ENCODE peak calls at places on chromosomes 11 and 22, in eight cellular contexts. One of them, this sample, is unnamed.

GRCh38 chr11:64583296-64584262 is 7.4 kb upstream of the SLC22A12 start:
- DNase-seq in stomach: no peak
- DNase-seq in GM12891: no peak
- DNase-seq in GM12892: no peak
- DNase-seq in H1: no peak
- DNase-seq in spleen: peak; percentile 41
- DNase-seq in Panc1: no peak
- DNase-seq in sigmoid colon: peak; percentile 50
- DNase-seq in this sample: no peak

GRCh38 chr11:12478743-12479142 is 101.4 kb downstream of the PARVA start:
- DNase-seq in H1: no peak
- DNase-seq in stomach: no peak
- DNase-seq in Panc1: no peak
- DNase-seq in sigmoid colon: no peak
- DNase-seq in GM12891: no peak
- DNase-seq in GM12892: no peak
- DNase-seq in spleen: no peak
- DNase-seq in this sample: no peak

GRCh38 chr11:69490516-69490915 is 9.1 kb downstream of the LINC01488 start:
- DNase-seq in sigmoid colon: no peak
- DNase-seq in Panc1: no peak
- DNase-seq in spleen: peak; percentile 39
- DNase-seq in GM12891: no peak
- DNase-seq in stomach: no peak
- DNase-seq in GM12892: no peak
- DNase-seq in H1: no peak
- DNase-seq in this sample: no peak

GRCh38 chr22:20965104-20965887 is 1.8 kb upstream of the AIFM3 start:
- DNase-seq in spleen: peak; percentile 78
- DNase-seq in Panc1: no peak
- DNase-seq in stomach: no peak
- DNase-seq in GM12891: no peak
- DNase-seq in sigmoid colon: no peak
- DNase-seq in H1: peak; percentile 66
- DNase-seq in GM12892: no peak
- DNase-seq in this sample: peak; percentile 51

GRCh38 chr22:17726561-17727243 is 47.6 kb downstream of the BID start:
- DNase-seq in GM12892: no peak
- DNase-seq in Panc1: no peak
- DNase-seq in H1: no peak
- DNase-seq in spleen: no peak
- DNase-seq in GM12891: no peak
- DNase-seq in sigmoid colon: no peak
- DNase-seq in stomach: no peak
- DNase-seq in this sample: no peak

GRCh38 chr11:70005107-70005818 is 72.9 kb upstream of the ANO1 start:
- DNase-seq in stomach: no peak
- DNase-seq in GM12892: no peak
- DNase-seq in H1: no peak
- DNase-seq in GM12891: no peak
- DNase-seq in Panc1: no peak
- DNase-seq in sigmoid colon: no peak
- DNase-seq in spleen: no peak
- DNase-seq in this sample: no peak

GRCh38 chr11:72742522-72743320 is 9.5 kb downstream of the ARAP1 start:
- DNase-seq in GM12892: no peak
- DNase-seq in spleen: peak; percentile 68
- DNase-seq in H1: no peak
- DNase-seq in sigmoid colon: no peak
- DNase-seq in Panc1: no peak
- DNase-seq in GM12891: no peak
- DNase-seq in stomach: no peak
- DNase-seq in this sample: no peak

GRCh38 chr11:16968196-16968595 is 46.0 kb downstream of the PLEKHA7 start:
- DNase-seq in H1: no peak
- DNase-seq in stomach: no peak
- DNase-seq in GM12892: no peak
- DNase-seq in GM12891: no peak
- DNase-seq in spleen: no peak
- DNase-seq in sigmoid colon: no peak
- DNase-seq in Panc1: no peak
- DNase-seq in this sample: no peak

GRCh38 chr11:57323503-57324153 is 1.1 kb downstream of the TNKS1BP1 start:
- DNase-seq in sigmoid colon: no peak
- DNase-seq in GM12891: no peak
- DNase-seq in spleen: no peak
- DNase-seq in GM12892: no peak
- DNase-seq in H1: no peak
- DNase-seq in Panc1: no peak
- DNase-seq in stomach: no peak
- DNase-seq in this sample: no peak

GRCh38 chr11:57322881-57323467 is 1.8 kb downstream of the TNKS1BP1 start:
- DNase-seq in H1: no peak
- DNase-seq in GM12891: no peak
- DNase-seq in sigmoid colon: peak; percentile 60
- DNase-seq in stomach: no peak
- DNase-seq in Panc1: no peak
- DNase-seq in spleen: no peak
- DNase-seq in GM12892: no peak
- DNase-seq in this sample: no peak

GRCh38 chr11:57321388-57321995 is 3.3 kb downstream of the TNKS1BP1 start:
- DNase-seq in H1: no peak
- DNase-seq in spleen: no peak
- DNase-seq in GM12891: no peak
- DNase-seq in Panc1: no peak
- DNase-seq in GM12892: no peak
- DNase-seq in sigmoid colon: peak; percentile 69
- DNase-seq in stomach: peak; percentile 51
- DNase-seq in this sample: no peak

GRCh38 chr11:57320719-57321387 is 3.9 kb downstream of the TNKS1BP1 start:
- DNase-seq in stomach: peak; percentile 70
- DNase-seq in GM12891: no peak
- DNase-seq in sigmoid colon: no peak
- DNase-seq in GM12892: no peak
- DNase-seq in H1: no peak
- DNase-seq in spleen: no peak
- DNase-seq in Panc1: no peak
- DNase-seq in this sample: peak; percentile 50

DNA sequence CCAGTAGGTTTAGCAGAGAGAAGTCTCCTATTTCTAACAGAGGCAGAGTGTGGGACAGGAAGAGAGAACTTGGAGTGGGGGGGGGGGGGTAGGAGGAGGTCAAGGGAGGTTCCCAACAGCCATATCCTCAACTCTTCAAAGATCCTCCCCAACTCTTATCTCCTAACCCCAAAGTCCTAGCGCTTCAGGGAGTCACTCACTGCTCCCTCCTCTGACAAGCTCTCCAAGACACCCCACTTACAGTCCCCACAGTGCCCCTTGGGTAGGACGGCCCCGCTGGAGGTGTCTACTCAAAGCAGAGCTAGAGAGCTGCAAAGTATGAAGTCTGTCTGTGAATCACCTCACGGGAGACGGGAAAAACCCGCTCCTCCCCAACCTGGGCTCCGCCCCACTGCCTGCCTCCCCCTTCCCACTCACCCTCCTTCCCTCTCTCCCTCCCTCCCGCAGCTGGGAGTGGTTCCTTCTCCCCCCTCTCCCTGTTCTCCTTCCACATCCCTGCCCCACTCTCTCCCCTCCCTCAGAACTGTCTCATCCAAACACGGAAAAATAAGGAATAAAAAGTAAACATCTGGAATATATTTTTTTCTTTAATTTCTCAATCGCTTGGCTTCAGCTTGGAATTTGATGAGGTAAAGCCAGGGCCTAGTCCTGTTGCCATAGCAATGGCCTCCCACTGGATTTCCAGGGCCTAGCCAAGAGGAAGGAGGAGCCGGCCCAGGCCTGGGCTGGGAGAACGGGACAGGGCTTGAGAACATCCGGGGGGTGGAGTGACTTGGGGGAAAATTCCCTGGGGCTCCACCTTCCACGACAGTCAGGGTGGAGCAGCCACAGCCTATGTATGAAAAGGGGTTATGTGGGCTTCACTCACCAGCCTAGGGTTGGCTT is 2.5 kb downstream of the TNKS1BP1 start:
- DNase-seq in Panc1: no peak
- DNase-seq in GM12892: no peak
- DNase-seq in sigmoid colon: peak; percentile 97
- DNase-seq in H1: peak; percentile 62
- DNase-seq in GM12891: no peak
- DNase-seq in stomach: peak; percentile 88
- DNase-seq in spleen: no peak
- DNase-seq in this sample: peak; percentile 90
- TF ChIP-seq POLR2AphosphoS5 in Panc1: no peak
- TF ChIP-seq POLR2AphosphoS5 in GM12892: no peak
- TF ChIP-seq POLR2AphosphoS5 in sigmoid colon: peak; percentile 65
- TF ChIP-seq POLR2AphosphoS5 in H1: peak; percentile 16
- TF ChIP-seq POLR2AphosphoS5 in GM12891: no peak
- TF ChIP-seq POLR2AphosphoS5 in stomach: peak; percentile 42
- TF ChIP-seq POLR2AphosphoS5 in spleen: peak; percentile 62
- TF ChIP-seq POLR2AphosphoS5 in this sample: peak; percentile 73

GRCh38 chr22:36083056-36083455 is 54.4 kb upstream of the RBFOX2 start:
- DNase-seq in stomach: no peak
- DNase-seq in H1: no peak
- DNase-seq in sigmoid colon: peak; percentile 27
- DNase-seq in GM12892: no peak
- DNase-seq in Panc1: no peak
- DNase-seq in spleen: no peak
- DNase-seq in GM12891: no peak
- DNase-seq in this sample: no peak

GRCh38 chr22:36084717-36085116 is 56.1 kb upstream of the RBFOX2 start:
- DNase-seq in sigmoid colon: no peak
- DNase-seq in GM12891: no peak
- DNase-seq in Panc1: no peak
- DNase-seq in stomach: no peak
- DNase-seq in spleen: no peak
- DNase-seq in GM12892: no peak
- DNase-seq in H1: no peak
- DNase-seq in this sample: no peak

GRCh38 chr22:36079041-36079440 is 50.4 kb upstream of the RBFOX2 start:
- DNase-seq in sigmoid colon: no peak
- DNase-seq in Panc1: no peak
- DNase-seq in spleen: no peak
- DNase-seq in GM12892: no peak
- DNase-seq in GM12891: no peak
- DNase-seq in stomach: no peak
- DNase-seq in H1: no peak
- DNase-seq in this sample: no peak

GRCh38 chr22:36077261-36077660 is 48.6 kb upstream of the RBFOX2 start:
- DNase-seq in sigmoid colon: no peak
- DNase-seq in stomach: no peak
- DNase-seq in GM12892: no peak
- DNase-seq in H1: no peak
- DNase-seq in Panc1: no peak
- DNase-seq in spleen: no peak
- DNase-seq in GM12891: no peak
- DNase-seq in this sample: no peak

GRCh38 chr22:36081023-36081431 is 52.4 kb upstream of the RBFOX2 start:
- DNase-seq in Panc1: peak; percentile 17
- DNase-seq in GM12892: no peak
- DNase-seq in GM12891: no peak
- DNase-seq in stomach: no peak
- DNase-seq in H1: no peak
- DNase-seq in spleen: no peak
- DNase-seq in sigmoid colon: peak; percentile 88
- DNase-seq in this sample: peak; percentile 26
- TF ChIP-seq POLR2AphosphoS5 in Panc1: no peak
- TF ChIP-seq POLR2AphosphoS5 in GM12892: no peak
- TF ChIP-seq POLR2AphosphoS5 in GM12891: no peak
- TF ChIP-seq POLR2AphosphoS5 in stomach: peak; percentile 47
- TF ChIP-seq POLR2AphosphoS5 in H1: no peak
- TF ChIP-seq POLR2AphosphoS5 in spleen: no peak
- TF ChIP-seq POLR2AphosphoS5 in sigmoid colon: peak; percentile 90
- TF ChIP-seq POLR2AphosphoS5 in this sample: peak; percentile 55

GRCh38 chr11:61297341-61297740 is 2.2 kb upstream of the VWCE start:
- DNase-seq in spleen: peak; percentile 6
- DNase-seq in GM12891: no peak
- DNase-seq in Panc1: no peak
- DNase-seq in H1: no peak
- DNase-seq in sigmoid colon: no peak
- DNase-seq in stomach: no peak
- DNase-seq in GM12892: no peak
- DNase-seq in this sample: no peak

GRCh38 chr11:61297741-61298140 is 2.6 kb upstream of the VWCE start:
- DNase-seq in sigmoid colon: peak; percentile 78
- DNase-seq in H1: no peak
- DNase-seq in GM12891: no peak
- DNase-seq in Panc1: no peak
- DNase-seq in spleen: peak; percentile 1
- DNase-seq in GM12892: no peak
- DNase-seq in stomach: no peak
- DNase-seq in this sample: no peak

GRCh38 chr11:61294717-61295595 is at the start of gene VWCE:
- DNase-seq in stomach: peak; percentile 71
- DNase-seq in Panc1: no peak
- DNase-seq in spleen: peak; percentile 92
- DNase-seq in GM12891: peak; percentile 96
- DNase-seq in H1: peak; percentile 86
- DNase-seq in GM12892: peak; percentile 93
- DNase-seq in sigmoid colon: peak; percentile 70
- DNase-seq in this sample: peak; percentile 38

GRCh38 chr11:61293869-61294716 is 1.0 kb downstream of the VWCE start:
- DNase-seq in stomach: peak; percentile 37
- DNase-seq in sigmoid colon: peak; percentile 85
- DNase-seq in Panc1: no peak
- DNase-seq in GM12891: peak; percentile 67
- DNase-seq in spleen: peak; percentile 79
- DNase-seq in GM12892: peak; percentile 57
- DNase-seq in H1: peak; percentile 57
- DNase-seq in this sample: peak; percentile 21

GRCh38 chr11:61295596-61295926 is 445 bp upstream of the VWCE start:
- DNase-seq in H1: no peak
- DNase-seq in spleen: peak; percentile 74
- DNase-seq in stomach: peak; percentile 34
- DNase-seq in sigmoid colon: no peak
- DNase-seq in GM12892: no peak
- DNase-seq in GM12891: no peak
- DNase-seq in Panc1: no peak
- DNase-seq in this sample: peak; percentile 11
- TF ChIP-seq POLR2AphosphoS5 in H1: no peak
- TF ChIP-seq POLR2AphosphoS5 in spleen: no peak
- TF ChIP-seq POLR2AphosphoS5 in stomach: no peak
- TF ChIP-seq POLR2AphosphoS5 in sigmoid colon: no peak
- TF ChIP-seq POLR2AphosphoS5 in GM12892: no peak
- TF ChIP-seq POLR2AphosphoS5 in GM12891: no peak
- TF ChIP-seq POLR2AphosphoS5 in Panc1: no peak
- TF ChIP-seq POLR2AphosphoS5 in this sample: no peak

DNA sequence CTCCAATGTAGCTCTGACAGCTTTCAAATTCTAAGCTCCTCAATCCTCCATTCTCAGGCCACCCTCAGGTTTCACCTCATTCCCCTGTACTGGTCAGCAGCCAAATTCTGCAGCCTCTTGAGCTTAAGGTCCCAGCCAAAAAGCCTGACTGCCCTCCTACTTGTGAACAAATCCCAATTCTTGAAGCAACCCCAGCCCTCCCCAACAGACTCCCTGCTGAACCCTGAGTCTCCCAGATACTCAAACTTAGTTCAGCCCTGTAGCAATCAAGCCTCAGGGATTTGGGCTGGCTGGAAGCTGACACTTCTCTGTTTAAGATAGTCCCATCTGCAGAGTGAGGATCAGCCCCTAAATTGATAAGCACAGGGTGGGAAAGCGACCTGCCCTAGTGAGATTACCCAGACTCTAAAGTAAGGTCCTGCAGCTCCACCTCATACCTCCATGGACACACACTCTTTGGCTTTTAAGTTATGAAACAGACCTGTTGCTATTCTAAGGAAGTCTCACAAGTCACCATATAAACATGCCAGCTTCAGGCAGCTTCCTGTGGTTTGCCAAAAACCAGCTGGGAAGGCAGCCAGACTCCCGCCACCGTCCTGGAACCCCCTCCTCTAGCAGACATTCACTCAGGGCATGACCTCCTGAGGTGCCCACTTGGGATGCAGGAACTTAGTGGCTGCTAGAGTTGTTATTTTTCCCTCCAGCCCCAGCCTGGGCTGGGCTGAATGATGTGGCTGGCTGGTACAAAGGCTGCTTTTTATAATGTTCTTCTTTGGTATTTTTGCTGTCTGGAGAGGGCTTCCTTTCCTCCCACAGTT is 82.5 kb upstream of the PICALM start:
- DNase-seq in spleen: no peak
- DNase-seq in GM12891: no peak
- DNase-seq in H1: no peak
- DNase-seq in Panc1: no peak
- DNase-seq in stomach: no peak
- DNase-seq in GM12892: no peak
- DNase-seq in sigmoid colon: peak; percentile 79
- DNase-seq in this sample: no peak
- TF ChIP-seq POLR2AphosphoS5 in spleen: no peak
- TF ChIP-seq POLR2AphosphoS5 in GM12891: no peak
- TF ChIP-seq POLR2AphosphoS5 in H1: no peak
- TF ChIP-seq POLR2AphosphoS5 in Panc1: no peak
- TF ChIP-seq POLR2AphosphoS5 in stomach: no peak
- TF ChIP-seq POLR2AphosphoS5 in GM12892: no peak
- TF ChIP-seq POLR2AphosphoS5 in sigmoid colon: peak; percentile 16
- TF ChIP-seq POLR2AphosphoS5 in this sample: no peak

This sample was measured in transverse colon.